ENCODE peak calls at places on chromosomes 4 and X, in eight cellular contexts. One of them, this sample, is unnamed.

GRCh38 chr4:143354990-143355389 is 18.3 kb downstream of the GAB1 start:
- DNase-seq in lower leg skin: no peak
- DNase-seq in A549: no peak
- DNase-seq in IMR-90: no peak
- DNase-seq in astrocyte of the spinal cord: no peak
- DNase-seq in Calu3: no peak
- DNase-seq in breast epithelium: no peak
- DNase-seq in fibroblast of mammary gland: no peak
- DNase-seq in this sample: no peak

GRCh38 chr4:161555689-161556660 is 607.8 kb downstream of the FSTL5 start:
- DNase-seq in breast epithelium: no peak
- DNase-seq in lower leg skin: no peak
- DNase-seq in astrocyte of the spinal cord: peak; percentile 82
- DNase-seq in fibroblast of mammary gland: peak; percentile 26
- DNase-seq in IMR-90: peak; percentile 68
- DNase-seq in Calu3: no peak
- DNase-seq in A549: peak; percentile 21
- DNase-seq in this sample: no peak

GRCh38 chrX:109714340-109714958 is 18.6 kb downstream of the ACSL4 start:
- DNase-seq in lower leg skin: no peak
- DNase-seq in fibroblast of mammary gland: peak; percentile 84
- DNase-seq in A549: peak; percentile 53
- DNase-seq in astrocyte of the spinal cord: peak; percentile 77
- DNase-seq in IMR-90: peak; percentile 91
- DNase-seq in breast epithelium: no peak
- DNase-seq in Calu3: no peak
- DNase-seq in this sample: no peak

GRCh38 chr4:156971623-156972369 is at the start of gene PDGFC:
- DNase-seq in fibroblast of mammary gland: peak; percentile 61
- DNase-seq in Calu3: peak; percentile 85
- DNase-seq in astrocyte of the spinal cord: peak; percentile 83
- DNase-seq in lower leg skin: peak; percentile 58
- DNase-seq in breast epithelium: peak; percentile 53
- DNase-seq in A549: peak; percentile 57
- DNase-seq in IMR-90: peak; percentile 65
- DNase-seq in this sample: no peak

GRCh38 chr4:2794707-2795557 is 2.0 kb downstream of the SH3BP2 start:
- DNase-seq in Calu3: no peak
- DNase-seq in IMR-90: peak; percentile 79
- DNase-seq in A549: peak; percentile 44
- DNase-seq in breast epithelium: no peak
- DNase-seq in fibroblast of mammary gland: peak; percentile 73
- DNase-seq in lower leg skin: peak; percentile 56
- DNase-seq in astrocyte of the spinal cord: peak; percentile 75
- DNase-seq in this sample: peak; percentile 13

GRCh38 chr4:3021127-3021526 is 53.2 kb downstream of the HTT-AS start:
- DNase-seq in fibroblast of mammary gland: no peak
- DNase-seq in breast epithelium: no peak
- DNase-seq in IMR-90: no peak
- DNase-seq in lower leg skin: no peak
- DNase-seq in Calu3: no peak
- DNase-seq in A549: no peak
- DNase-seq in astrocyte of the spinal cord: no peak
- DNase-seq in this sample: no peak

GRCh38 chr4:41212221-41213203 is 1.8 kb downstream of the APBB2 start:
- DNase-seq in astrocyte of the spinal cord: peak; percentile 69
- DNase-seq in IMR-90: peak; percentile 64
- DNase-seq in fibroblast of mammary gland: peak; percentile 78
- DNase-seq in A549: peak; percentile 69
- DNase-seq in lower leg skin: peak; percentile 56
- DNase-seq in breast epithelium: peak; percentile 38
- DNase-seq in Calu3: peak; percentile 45
- DNase-seq in this sample: no peak

GRCh38 chr4:90103991-90104390 is 23.2 kb upstream of the CCSER1 start:
- DNase-seq in lower leg skin: no peak
- DNase-seq in Calu3: no peak
- DNase-seq in fibroblast of mammary gland: no peak
- DNase-seq in breast epithelium: no peak
- DNase-seq in A549: no peak
- DNase-seq in astrocyte of the spinal cord: no peak
- DNase-seq in IMR-90: no peak
- DNase-seq in this sample: no peak

GRCh38 chrX:9911479-9911878 is 55.7 kb upstream of the CLDN34 start:
- DNase-seq in IMR-90: peak; percentile 80
- DNase-seq in astrocyte of the spinal cord: peak; percentile 50
- DNase-seq in breast epithelium: no peak
- DNase-seq in lower leg skin: no peak
- DNase-seq in fibroblast of mammary gland: no peak
- DNase-seq in A549: no peak
- DNase-seq in Calu3: peak; percentile 53
- DNase-seq in this sample: no peak

GRCh38 chr4:17072483-17072882 is 174.0 kb upstream of the LDB2 start:
- DNase-seq in Calu3: no peak
- DNase-seq in breast epithelium: no peak
- DNase-seq in fibroblast of mammary gland: no peak
- DNase-seq in A549: no peak
- DNase-seq in astrocyte of the spinal cord: no peak
- DNase-seq in lower leg skin: no peak
- DNase-seq in IMR-90: peak; percentile 42
- DNase-seq in this sample: no peak

GRCh38 chr4:134470544-134470943 is 269.0 kb upstream of the PABPC4L start:
- DNase-seq in astrocyte of the spinal cord: no peak
- DNase-seq in A549: no peak
- DNase-seq in lower leg skin: no peak
- DNase-seq in Calu3: peak; percentile 24
- DNase-seq in IMR-90: no peak
- DNase-seq in fibroblast of mammary gland: peak; percentile 0
- DNase-seq in breast epithelium: no peak
- DNase-seq in this sample: no peak
- TF ChIP-seq CTCF in astrocyte of the spinal cord: peak; percentile 30
- TF ChIP-seq CTCF in A549: no peak
- TF ChIP-seq CTCF in lower leg skin: no peak
- TF ChIP-seq CTCF in Calu3: no peak
- TF ChIP-seq CTCF in IMR-90: no peak
- TF ChIP-seq CTCF in fibroblast of mammary gland: no peak
- TF ChIP-seq CTCF in breast epithelium: no peak
- TF ChIP-seq CTCF in this sample: no peak

GRCh38 chrX:39726810-39727209 is 370.9 kb downstream of the BCOR start:
- DNase-seq in A549: no peak
- DNase-seq in lower leg skin: no peak
- DNase-seq in astrocyte of the spinal cord: peak; percentile 50
- DNase-seq in Calu3: no peak
- DNase-seq in fibroblast of mammary gland: peak; percentile 69
- DNase-seq in breast epithelium: peak; percentile 60
- DNase-seq in IMR-90: peak; percentile 58
- DNase-seq in this sample: no peak

GRCh38 chrX:39721570-39722279 is 376.0 kb downstream of the BCOR start:
- DNase-seq in IMR-90: peak; percentile 58
- DNase-seq in Calu3: no peak
- DNase-seq in astrocyte of the spinal cord: peak; percentile 41
- DNase-seq in lower leg skin: no peak
- DNase-seq in breast epithelium: no peak
- DNase-seq in A549: no peak
- DNase-seq in fibroblast of mammary gland: peak; percentile 15
- DNase-seq in this sample: no peak

GRCh38 chrX:39725928-39726619 is 371.7 kb downstream of the BCOR start:
- DNase-seq in A549: no peak
- DNase-seq in Calu3: no peak
- DNase-seq in IMR-90: peak; percentile 80
- DNase-seq in breast epithelium: peak; percentile 68
- DNase-seq in fibroblast of mammary gland: peak; percentile 86
- DNase-seq in lower leg skin: no peak
- DNase-seq in astrocyte of the spinal cord: peak; percentile 52
- DNase-seq in this sample: no peak

GRCh38 chrX:39725114-39725513 is 372.6 kb downstream of the BCOR start:
- DNase-seq in breast epithelium: no peak
- DNase-seq in A549: peak; percentile 17
- DNase-seq in fibroblast of mammary gland: no peak
- DNase-seq in astrocyte of the spinal cord: no peak
- DNase-seq in Calu3: no peak
- DNase-seq in lower leg skin: no peak
- DNase-seq in IMR-90: no peak
- DNase-seq in this sample: no peak

GRCh38 chrX:39724544-39724943 is 373.2 kb downstream of the BCOR start:
- DNase-seq in fibroblast of mammary gland: no peak
- DNase-seq in breast epithelium: no peak
- DNase-seq in IMR-90: no peak
- DNase-seq in A549: no peak
- DNase-seq in astrocyte of the spinal cord: no peak
- DNase-seq in lower leg skin: no peak
- DNase-seq in Calu3: no peak
- DNase-seq in this sample: no peak
- TF ChIP-seq CTCF in fibroblast of mammary gland: no peak
- TF ChIP-seq CTCF in breast epithelium: no peak
- TF ChIP-seq CTCF in IMR-90: no peak
- TF ChIP-seq CTCF in A549: no peak
- TF ChIP-seq CTCF in astrocyte of the spinal cord: no peak
- TF ChIP-seq CTCF in lower leg skin: no peak
- TF ChIP-seq CTCF in Calu3: no peak
- TF ChIP-seq CTCF in this sample: no peak

GRCh38 chrX:85611926-85612325 is 232.5 kb upstream of the POF1B start:
- DNase-seq in fibroblast of mammary gland: peak; percentile 33
- DNase-seq in astrocyte of the spinal cord: peak; percentile 2
- DNase-seq in A549: peak; percentile 5
- DNase-seq in IMR-90: peak; percentile 22
- DNase-seq in breast epithelium: no peak
- DNase-seq in Calu3: no peak
- DNase-seq in lower leg skin: no peak
- DNase-seq in this sample: no peak
- TF ChIP-seq CTCF in fibroblast of mammary gland: peak; percentile 43
- TF ChIP-seq CTCF in astrocyte of the spinal cord: no peak
- TF ChIP-seq CTCF in A549: peak; percentile 36
- TF ChIP-seq CTCF in IMR-90: peak; percentile 53
- TF ChIP-seq CTCF in breast epithelium: no peak
- TF ChIP-seq CTCF in Calu3: no peak
- TF ChIP-seq CTCF in lower leg skin: no peak
- TF ChIP-seq CTCF in this sample: no peak

GRCh38 chr4:98143001-98143899 is at the start of gene STPG2:
- DNase-seq in fibroblast of mammary gland: peak; percentile 76
- DNase-seq in A549: peak; percentile 91
- DNase-seq in lower leg skin: peak; percentile 85
- DNase-seq in astrocyte of the spinal cord: peak; percentile 92
- DNase-seq in Calu3: peak; percentile 92
- DNase-seq in breast epithelium: peak; percentile 89
- DNase-seq in IMR-90: peak; percentile 81
- DNase-seq in this sample: peak; percentile 97
- TF ChIP-seq CTCF in fibroblast of mammary gland: peak; percentile 39
- TF ChIP-seq CTCF in A549: peak; percentile 27
- TF ChIP-seq CTCF in lower leg skin: no peak
- TF ChIP-seq CTCF in astrocyte of the spinal cord: peak; percentile 55
- TF ChIP-seq CTCF in Calu3: peak; percentile 37
- TF ChIP-seq CTCF in breast epithelium: no peak
- TF ChIP-seq CTCF in IMR-90: peak; percentile 28
- TF ChIP-seq CTCF in this sample: no peak

GRCh38 chr4:164935363-164935762 is 42.1 kb downstream of the TRIM61 start:
- DNase-seq in Calu3: peak; percentile 4
- DNase-seq in IMR-90: no peak
- DNase-seq in fibroblast of mammary gland: no peak
- DNase-seq in astrocyte of the spinal cord: no peak
- DNase-seq in breast epithelium: no peak
- DNase-seq in A549: no peak
- DNase-seq in lower leg skin: no peak
- DNase-seq in this sample: no peak
- TF ChIP-seq CTCF in Calu3: no peak
- TF ChIP-seq CTCF in IMR-90: no peak
- TF ChIP-seq CTCF in fibroblast of mammary gland: no peak
- TF ChIP-seq CTCF in astrocyte of the spinal cord: no peak
- TF ChIP-seq CTCF in breast epithelium: no peak
- TF ChIP-seq CTCF in A549: no peak
- TF ChIP-seq CTCF in lower leg skin: no peak
- TF ChIP-seq CTCF in this sample: no peak

DNA sequence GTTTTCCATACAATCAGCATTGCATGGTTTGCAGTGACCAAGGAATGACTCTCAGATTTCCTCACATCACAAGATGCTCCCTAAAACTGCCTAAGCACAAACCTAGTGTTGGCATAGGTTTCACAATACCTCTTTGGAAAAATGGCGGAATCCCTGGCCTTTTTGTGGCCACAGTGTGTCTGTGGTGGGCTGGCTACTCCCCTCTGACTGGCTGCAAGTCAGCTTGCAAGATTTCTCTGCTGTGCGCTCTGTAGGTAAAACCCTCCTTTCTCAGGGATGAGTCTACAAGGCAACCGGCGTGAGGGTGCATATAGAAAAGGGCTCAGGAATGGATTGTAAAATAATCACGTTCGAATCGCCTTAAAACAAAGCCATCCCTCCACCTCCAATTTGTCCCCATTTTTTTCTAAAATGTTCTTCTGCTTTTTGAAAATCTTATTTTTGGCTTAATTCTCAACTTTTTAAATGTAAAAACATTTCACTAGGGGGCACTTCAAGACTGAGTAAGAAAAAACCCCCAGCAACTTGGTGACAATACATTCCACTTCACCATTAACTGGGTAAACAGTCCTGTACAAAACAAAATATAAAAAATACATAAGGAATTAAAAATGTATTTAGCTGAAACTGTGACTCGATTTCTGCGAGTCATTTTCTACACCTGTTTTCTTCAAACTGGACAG is 235.6 kb downstream of the STIM2 start:
- DNase-seq in lower leg skin: no peak
- DNase-seq in IMR-90: no peak
- DNase-seq in A549: no peak
- DNase-seq in Calu3: no peak
- DNase-seq in astrocyte of the spinal cord: peak; percentile 16
- DNase-seq in fibroblast of mammary gland: peak; percentile 26
- DNase-seq in breast epithelium: no peak
- DNase-seq in this sample: no peak
- TF ChIP-seq CTCF in lower leg skin: no peak
- TF ChIP-seq CTCF in IMR-90: no peak
- TF ChIP-seq CTCF in A549: no peak
- TF ChIP-seq CTCF in Calu3: no peak
- TF ChIP-seq CTCF in astrocyte of the spinal cord: no peak
- TF ChIP-seq CTCF in fibroblast of mammary gland: peak; percentile 20
- TF ChIP-seq CTCF in breast epithelium: no peak
- TF ChIP-seq CTCF in this sample: no peak

DNA sequence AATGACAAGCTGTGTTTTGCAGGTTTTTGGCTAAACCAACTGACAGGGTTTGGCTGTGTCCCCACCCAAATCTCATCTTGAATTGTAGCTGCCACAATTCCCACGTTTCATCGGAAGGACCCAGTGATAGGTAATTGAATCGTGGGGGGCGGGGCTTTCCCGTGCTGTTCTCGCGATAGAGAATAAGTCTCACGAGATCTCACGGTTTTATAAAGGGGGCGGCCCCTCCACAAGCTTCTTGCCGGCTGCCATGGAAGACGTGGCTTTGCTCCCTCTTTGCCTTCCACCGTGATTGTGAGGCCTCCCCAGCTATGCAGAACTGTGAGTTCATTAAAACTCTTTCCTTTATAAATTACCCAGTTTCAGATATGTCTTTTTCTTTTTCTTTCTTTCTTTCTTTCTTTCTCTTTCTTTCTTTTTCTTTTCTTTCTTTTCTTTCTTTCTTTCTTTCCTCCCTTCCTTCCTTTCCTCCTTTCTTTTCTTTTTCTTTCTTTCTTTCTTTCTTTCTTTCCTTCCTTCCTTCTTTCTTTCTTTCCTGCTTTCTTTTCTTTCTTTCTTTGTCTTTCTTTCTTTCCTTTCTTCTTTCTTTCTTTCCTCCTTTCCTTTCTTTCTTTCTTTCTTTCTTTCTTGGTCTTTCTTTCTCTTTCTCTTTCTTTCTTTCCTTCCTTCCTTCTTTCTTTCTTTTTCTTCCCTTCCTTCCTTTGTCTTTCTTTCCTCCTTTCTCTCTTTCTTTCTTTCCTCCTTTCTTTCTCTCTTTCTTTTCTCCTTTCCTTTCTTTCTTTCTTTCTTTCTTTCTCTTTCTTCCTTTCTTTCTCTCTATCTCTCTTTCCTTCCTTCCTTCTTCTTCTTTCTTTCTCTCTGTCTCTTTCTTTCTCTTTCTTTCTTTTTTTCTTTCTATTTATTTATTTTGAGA is 54.8 kb downstream of the SHOX start:
- DNase-seq in Calu3: no peak
- DNase-seq in breast epithelium: no peak
- DNase-seq in lower leg skin: no peak
- DNase-seq in fibroblast of mammary gland: no peak
- DNase-seq in A549: no peak
- DNase-seq in astrocyte of the spinal cord: no peak
- DNase-seq in IMR-90: no peak
- DNase-seq in this sample: no peak
- TF ChIP-seq CTCF in Calu3: no peak
- TF ChIP-seq CTCF in breast epithelium: no peak
- TF ChIP-seq CTCF in lower leg skin: no peak
- TF ChIP-seq CTCF in fibroblast of mammary gland: no peak
- TF ChIP-seq CTCF in A549: no peak
- TF ChIP-seq CTCF in astrocyte of the spinal cord: no peak
- TF ChIP-seq CTCF in IMR-90: no peak
- TF ChIP-seq CTCF in this sample: peak; percentile 25

This sample was measured in activated B cell treated with CpG ODN at 0.5 μM for 24 hours.